ENCODE peak calls at places on chromosomes 4 and X, in seven cellular contexts. J is fibroblast of the aortic adventitia; B is epithelial cell of esophagus; H is CD8-positive, alpha-beta memory T cell; P is uterus; D is astrocyte of the cerebellum; T is breast epithelium. X is an unnamed sample.

GRCh38 chr4:99210789-99211188 is 8.3 kb downstream of the ADH6 start:
- DNase-seq in J (no peak), T (no peak), B (no peak), D (no peak), P (no peak), H (no peak), X (no peak)

GRCh38 chr4:33837043-33837442 is 2407.3 kb downstream of the ARAP2 start:
- DNase-seq in H (no peak), P (no peak), T (no peak), D (peak; percentile 71), B (peak; percentile 23), J (peak; percentile 83), X (peak; percentile 31)

GRCh38 chrX:123083924-123084323 is 100.2 kb upstream of the GRIA3 start:
- DNase-seq in B (peak; percentile 89), T (no peak), H (no peak), J (peak; percentile 75), D (no peak), P (no peak), X (peak; percentile 72)

GRCh38 chrX:133838761-133839676 is 146.4 kb downstream of the GPC3 start:
- DNase-seq in B (peak; percentile 24), J (peak; percentile 32), D (peak; percentile 13), T (no peak), P (no peak), H (no peak), X (no peak)

GRCh38 chr4:165207016-165207430 is 338 bp upstream of the KLHL2 start:
- DNase-seq in D (no peak), B (peak; percentile 49), J (peak; percentile 33), P (peak; percentile 16), T (no peak), H (no peak), X (no peak)

GRCh38 chr4:15702941-15703403 is at the start of gene BST1:
- DNase-seq in T (no peak), J (peak; percentile 63), D (no peak), H (peak; percentile 60), P (peak; percentile 51), B (peak; percentile 53), X (no peak)

GRCh38 chr4:100095729-100096595 is 94.3 kb downstream of the DDIT4L start:
- DNase-seq in P (peak; percentile 62), J (peak; percentile 79), B (peak; percentile 84), H (peak; percentile 65), D (peak; percentile 55), T (peak; percentile 53), X (peak; percentile 84)

GRCh38 chrX:2566044-2566443 is 65.3 kb upstream of the DHRSX start:
- DNase-seq in H (no peak), P (no peak), J (no peak), T (no peak), D (no peak), B (no peak), X (no peak)

GRCh38 chrX:23901065-23901464 is 6.7 kb downstream of the APOO start:
- DNase-seq in P (no peak), D (no peak), T (peak; percentile 60), B (peak; percentile 94), J (peak; percentile 55), H (no peak), X (peak; percentile 71)

GRCh38 chrX:19931146-19931545 is 43.7 kb upstream of the SH3KBP1 start:
- DNase-seq in P (peak; percentile 16), B (no peak), J (peak; percentile 47), H (no peak), T (no peak), D (no peak), X (no peak)

GRCh38 chrX:16897445-16897844 is 27.3 kb upstream of the RBBP7 start:
- DNase-seq in P (no peak), J (no peak), D (no peak), T (no peak), H (no peak), B (no peak), X (no peak)

GRCh38 chrX:111837226-111837625 is 38.8 kb upstream of the TRPC5OS start:
- DNase-seq in H (no peak), T (no peak), B (no peak), D (no peak), P (no peak), J (no peak), X (no peak)

GRCh38 chr4:151558496-151559113 is 149.6 kb downstream of the FHIP1A start:
- DNase-seq in B (no peak), T (no peak), D (no peak), P (no peak), J (no peak), H (no peak), X (no peak)

GRCh38 chr4:8585186-8585585 is 5.0 kb downstream of the GPR78 start:
- DNase-seq in J (no peak), H (no peak), T (no peak), P (no peak), D (no peak), B (no peak), X (no peak)

GRCh38 chr4:48346594-48346993 is 5.3 kb downstream of the SLAIN2 start:
- DNase-seq in P (no peak), B (no peak), H (no peak), T (no peak), J (no peak), D (no peak), X (no peak)

GRCh38 chrX:49291615-49292337 is 11.7 kb upstream of the GAGE10 start:
- DNase-seq in H (peak; percentile 80), T (no peak), P (peak; percentile 54), D (peak; percentile 22), J (peak; percentile 56), B (peak; percentile 56), X (no peak)

GRCh38 chr4:124804584-124804983 is 92.1 kb upstream of the ANKRD50 start:
- DNase-seq in J (no peak), T (no peak), B (no peak), P (no peak), D (no peak), H (no peak), X (no peak)

GRCh38 chr4:113809313-113809712 is 47.8 kb upstream of the CAMK2D start:
- DNase-seq in T (no peak), B (peak; percentile 25), P (peak; percentile 14), D (no peak), J (no peak), H (no peak), X (no peak)

GRCh38 chr4:40357738-40358137 is 22.6 kb downstream of the CHRNA9 start:
- DNase-seq in D (no peak), B (peak; percentile 14), H (no peak), T (no peak), P (no peak), J (no peak), X (no peak)

GRCh38 chr4:121998024-121998423 is 46.2 kb upstream of the TRPC3 start:
- DNase-seq in P (no peak), D (no peak), H (no peak), T (no peak), J (no peak), B (peak; percentile 20), X (no peak)

GRCh38 chr4:70712150-70712549 is 9.6 kb upstream of the RUFY3 start:
- DNase-seq in D (no peak), J (peak; percentile 22), P (no peak), B (peak; percentile 44), H (no peak), T (no peak), X (no peak)
- H3K4me3 ChIP-seq in D (no peak overlapping the region), J (no peak overlapping the region), P (no peak overlapping the region), B (no peak overlapping the region), H (no peak overlapping the region), T (no peak overlapping the region), X (no peak overlapping the region)

GRCh38 chr4:3252831-3253641 is 4.1 kb downstream of the MSANTD1 start:
- DNase-seq in H (peak; percentile 43), J (no peak), B (no peak), T (no peak), D (no peak), P (peak; percentile 11), X (no peak)
- H3K4me3 ChIP-seq in H (no peak overlapping the region), J (no peak overlapping the region), B (no peak overlapping the region), T (no peak overlapping the region), D (no peak overlapping the region), P (no peak overlapping the region), X (no peak overlapping the region)

GRCh38 chrX:33183366-33183765 is 28.0 kb downstream of the DMD start:
- DNase-seq in D (peak; percentile 38), J (peak; percentile 61), T (no peak), B (no peak), H (no peak), P (peak; percentile 47), X (peak; percentile 43)

GRCh38 chrX:33178218-33178617 is 33.1 kb downstream of the DMD start:
- DNase-seq in P (no peak), B (no peak), D (no peak), T (no peak), J (no peak), H (no peak), X (no peak)

GRCh38 chrX:33175201-33175600 is 36.1 kb downstream of the DMD start:
- DNase-seq in P (no peak), J (no peak), B (no peak), D (no peak), T (no peak), H (no peak), X (no peak)

DNA sequence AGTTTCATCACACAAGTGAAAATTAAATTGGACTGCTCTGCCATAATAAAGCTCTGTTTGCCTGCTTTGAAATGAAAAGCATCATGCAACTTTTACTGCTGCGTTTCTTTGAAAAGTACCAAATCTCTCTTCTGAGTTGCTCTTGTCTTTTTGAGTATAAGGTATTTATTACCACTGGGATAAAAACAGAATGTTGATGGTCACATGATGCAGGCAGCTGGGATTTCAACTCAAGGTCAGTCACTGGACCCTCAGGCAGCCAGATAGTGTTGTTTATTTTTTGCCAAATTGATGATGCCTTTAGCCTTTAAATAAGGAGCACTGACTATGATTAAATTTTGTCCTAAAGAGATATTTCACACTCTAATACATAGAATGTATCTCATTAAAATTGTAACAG is 32.7 kb downstream of the DMD start:
- DNase-seq in T (no peak), J (no peak), H (no peak), P (no peak), B (no peak), D (no peak), X (no peak)
- H3K4me3 ChIP-seq in T (no peak overlapping the region), J (no peak overlapping the region), H (no peak overlapping the region), P (no peak overlapping the region), B (no peak overlapping the region), D (no peak overlapping the region), X (no peak overlapping the region)

GRCh38 chrX:41335590-41336331 is 1.8 kb downstream of the DDX3X start:
- DNase-seq in J (peak; percentile 74), T (no peak), B (no peak), H (no peak), P (no peak), D (peak; percentile 55), X (no peak)

GRCh38 chrX:41339148-41339547 is 5.2 kb downstream of the DDX3X start:
- DNase-seq in J (no peak), T (no peak), D (no peak), B (no peak), P (no peak), H (no peak), X (no peak)

GRCh38 chrX:41336447-41336846 is 2.5 kb downstream of the DDX3X start:
- DNase-seq in J (no peak), D (no peak), P (no peak), B (no peak), H (no peak), T (no peak), X (no peak)

GRCh38 chrX:41338422-41338821 is 4.5 kb downstream of the DDX3X start:
- DNase-seq in P (no peak), H (no peak), D (no peak), J (no peak), T (no peak), B (no peak), X (no peak)

DNA sequence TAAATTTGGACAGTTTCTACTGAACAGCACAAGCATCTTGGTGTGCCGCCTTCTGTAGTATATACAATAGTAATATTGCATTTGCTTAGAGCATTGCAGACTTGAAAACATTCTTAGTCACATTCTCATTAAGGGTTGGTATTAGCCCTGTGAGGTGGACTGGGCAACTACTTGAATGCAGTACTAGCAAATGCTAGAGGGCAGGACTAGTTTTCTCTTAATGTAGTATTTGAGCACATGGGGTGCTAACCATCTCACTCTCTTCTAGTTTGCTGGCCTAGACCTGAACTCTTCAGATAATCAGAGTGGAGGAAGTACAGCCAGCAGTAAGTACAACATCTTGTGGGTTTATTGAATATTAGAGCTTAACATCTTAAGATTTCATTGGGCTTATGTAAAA is 3.2 kb downstream of the DDX3X start:
- DNase-seq in B (no peak), P (no peak), J (no peak), H (no peak), D (no peak), T (no peak), X (no peak)
- H3K4me3 ChIP-seq in B (peak overlapping the region; percentile 87), P (peak overlapping the region; percentile 87), J (peak overlapping the region; percentile 99), H (peak overlapping the region; percentile 43), D (peak overlapping the region; percentile 92), T (peak overlapping the region; percentile 82), X (peak overlapping the region; percentile 15)